ENCODE peak calls at places on chromosomes 11 and 22, in four cellular contexts. B is effector memory CD8-positive, alpha-beta T cell; M is stimulated activated naive CD8-positive, alpha-beta T cell treated with anti-CD3 and anti-CD28 coated beads, Interleukin-15, amount 100 ng/mL, for 72 hours; H is Panc1. X is an unnamed sample.
A peak's percentile ranks its signal among the peaks of the same experiment; 100 is the strongest.

GRCh38 chr11:88297320-88298263 is 39.9 kb downstream of the CTSC start:
- ATAC-seq in B (no peak), M (no peak), H (no peak), X (no peak)

GRCh38 chr11:104134760-104135159 is 29.2 kb downstream of the PDGFD start:
- ATAC-seq in B (no peak), M (no peak), H (no peak), X (peak; percentile 61)

GRCh38 chr11:133911169-133911568 is 45.6 kb downstream of the IGSF9B start:
- ATAC-seq in B (no peak), M (peak; percentile 66), H (peak; percentile 75), X (no peak)

GRCh38 chr11:1238767-1239595 is 16.1 kb downstream of the MUC5B start:
- ATAC-seq in B (no peak), M (no peak), H (peak; percentile 2), X (no peak)

GRCh38 chr11:57639321-57640067 is 10.2 kb downstream of the YPEL4 start:
- ATAC-seq in B (peak; percentile 9), M (peak; percentile 50), H (no peak), X (peak; percentile 8)

GRCh38 chr22:26777402-26777801 is 120.0 kb downstream of the MIAT start:
- ATAC-seq in B (no peak), M (no peak), H (no peak), X (no peak)

GRCh38 chr22:20964090-20964798 is 2.8 kb upstream of the AIFM3 start:
- ATAC-seq in B (peak; percentile 8), M (peak; percentile 22), H (no peak), X (no peak)

GRCh38 chr11:130623909-130624668 is 175.6 kb downstream of the ADAMTS15 start:
- ATAC-seq in B (no peak), M (no peak), H (no peak), X (peak; percentile 31)

GRCh38 chr11:20099527-20099926 is 60.7 kb downstream of the DBX1 start:
- ATAC-seq in B (no peak), M (peak; percentile 76), H (no peak), X (no peak)

GRCh38 chr11:76317296-76317695 is 63.6 kb downstream of the THAP12 start:
- ATAC-seq in B (no peak), M (no peak), H (no peak), X (no peak)

GRCh38 chr22:32203181-32204105 is 1.4 kb downstream of the RFPL2 start:
- ATAC-seq in B (no peak), M (peak; percentile 11), H (peak; percentile 32), X (peak; percentile 9)

GRCh38 chr22:46421272-46421671 is 85.8 kb downstream of the TRMU start:
- ATAC-seq in B (peak; percentile 92), M (peak; percentile 67), H (no peak), X (no peak)

GRCh38 chr11:77287615-77288273 is 13.7 kb downstream of the GDPD4 start:
- ATAC-seq in B (no peak), M (no peak), H (peak; percentile 69), X (peak; percentile 97)

GRCh38 chr22:24117942-24118341 is 63.3 kb upstream of the SUSD2 start:
- ATAC-seq in B (no peak), M (no peak), H (no peak), X (peak; percentile 52)

GRCh38 chr11:66111158-66111557 is 41.1 kb downstream of the PACS1 start:
- ATAC-seq in B (no peak), M (no peak), H (no peak), X (no peak)

GRCh38 chr22:21754523-21755128 is 19.0 kb upstream of the YPEL1 start:
- ATAC-seq in B (peak; percentile 31), M (no peak), H (no peak), X (no peak)

GRCh38 chr11:67452141-67452952 is at the start of gene GPR152:
- ATAC-seq in B (no peak), M (no peak), H (peak; percentile 12), X (no peak)

GRCh38 chr22:37068859-37069258 is 17.3 kb downstream of the KCTD17 start:
- ATAC-seq in B (peak; percentile 26), M (peak; percentile 29), H (no peak), X (peak; percentile 7)

GRCh38 chr22:23789638-23790037 is 2.9 kb downstream of the SMARCB1 start:
- ATAC-seq in B (no peak), M (no peak), H (no peak), X (no peak)

X was measured in SK-N-SH treated with all-trans-retinoic acid at 6 μM for 48 hours.